ENCODE peak calls at places on chromosomes 3 and 15, in four cellular contexts. E is smooth muscle cell of the brain vasculature; Y is mesenchymal stem cell; M is activated T-cell treated with anti-CD3 and anti-CD28 coated beads, Interleukin-2, amount 50 U/mL, for 72 hours. H is an unnamed sample.

GRCh38 chr3:4218426-4219226 is 84.5 kb upstream of the SETMAR start:
- DNase-seq in E (no peak), M (no peak), Y (no peak), H (no peak)

GRCh38 chr15:77966540-77967290 is 110.8 kb downstream of the TBC1D2B start:
- DNase-seq in E (no peak), Y (peak; percentile 62), M (peak; percentile 45), H (no peak)

GRCh38 chr3:22414239-22414638 is 663.2 kb upstream of the ZNF385D start:
- DNase-seq in E (no peak), Y (no peak), M (no peak), H (no peak)

GRCh38 chr3:183268361-183268760 is 15.3 kb downstream of the B3GNT5 start:
- DNase-seq in M (no peak), Y (no peak), E (no peak), H (no peak)

GRCh38 chr3:103899328-103899727 is 1464.5 kb downstream of the ZPLD1 start:
- DNase-seq in Y (no peak), E (no peak), M (no peak), H (no peak)

GRCh38 chr3:1087066-1087555 is 5.7 kb upstream of the CNTN6 start:
- DNase-seq in E (peak; percentile 7), Y (peak; percentile 89), M (no peak), H (peak; percentile 49)

GRCh38 chr15:50549326-50549725 is 2.9 kb upstream of the USP50 start:
- DNase-seq in E (no peak), Y (no peak), M (no peak), H (no peak)

GRCh38 chr15:80234883-80235282 is 17.1 kb downstream of the CTXND1 start:
- DNase-seq in E (no peak), Y (peak; percentile 22), M (peak; percentile 32), H (peak; percentile 18)

GRCh38 chr3:126418256-126418530 is 23.5 kb downstream of the CFAP100 start:
- DNase-seq in Y (no peak), E (no peak), M (no peak), H (no peak)

GRCh38 chr3:127256872-127257271 is 31.0 kb downstream of the PRR20G start:
- DNase-seq in E (no peak), M (no peak), Y (no peak), H (no peak)

GRCh38 chr15:52010633-52011595 is 8.1 kb upstream of the MAPK6 start:
- DNase-seq in Y (peak; percentile 88), E (no peak), M (peak; percentile 87), H (no peak)

GRCh38 chr15:90295270-90295648 is 29.8 kb downstream of the NGRN start:
- DNase-seq in E (no peak), M (no peak), Y (no peak), H (peak; percentile 22)

GRCh38 chr15:70062321-70062956 is 35.3 kb downstream of the TLE3 start:
- DNase-seq in E (peak; percentile 7), M (no peak), Y (no peak), H (peak; percentile 71)

GRCh38 chr3:73592154-73592877 is 32.4 kb downstream of the PDZRN3 start:
- DNase-seq in E (no peak), Y (no peak), M (no peak), H (no peak)

GRCh38 chr3:140292684-140293083 is 357.7 kb downstream of the CLSTN2 start:
- DNase-seq in Y (peak; percentile 20), M (no peak), E (peak; percentile 31), H (no peak)

GRCh38 chr15:40047413-40048154 is 8.6 kb upstream of the SRP14 start:
- DNase-seq in M (peak; percentile 84), Y (peak; percentile 92), E (peak; percentile 70), H (peak; percentile 75)

GRCh38 chr3:133106169-133106568 is 68.0 kb downstream of the TMEM108 start:
- DNase-seq in Y (no peak), M (no peak), E (no peak), H (no peak)

GRCh38 chr3:9163289-9163688 is 86.2 kb downstream of the SRGAP3 start:
- DNase-seq in Y (no peak), M (no peak), E (no peak), H (no peak)

H was measured in body of pancreas.